ENCODE peak calls at places on chromosomes 6 and 20, in six cellular contexts. S is neuronal stem cell, L is mesenchymal stem cell, F is IMR-90, G is H1, Q is H9. P is an unnamed sample.

GRCh38 chr20:35252037-35252461 is 25.6 kb downstream of the MMP24 start:
- DNase-seq in S (no peak), L (peak), F (no peak), G (no peak), Q (no peak), P (no peak)

GRCh38 chr6:3414704-3415453 is 42.0 kb downstream of the SLC22A23 start:
- DNase-seq in S (no peak), L (peak), F (peak), G (no peak), Q (peak), P (peak)

GRCh38 chr20:45037050-45037449 is 63.9 kb downstream of the KCNS1 start:
- DNase-seq in S (no peak), L (peak), F (peak), G (no peak), Q (no peak), P (no peak)

GRCh38 chr6:131552572-131552971 is 20.5 kb upstream of the ARG1 start:
- DNase-seq in S (no peak), L (no peak), F (no peak), G (no peak), Q (no peak), P (no peak)

GRCh38 chr20:2984956-2985661 is 58.3 kb upstream of the GNRH2 start:
- DNase-seq in S (no peak), L (peak), F (peak), G (peak), Q (no peak), P (peak)

GRCh38 chr6:169935348-169935718 is 183.9 kb downstream of the ERMARD start:
- DNase-seq in S (no peak), L (no peak), F (no peak), G (no peak), Q (no peak), P (no peak)

GRCh38 chr20:46220808-46221207 is 87.5 kb downstream of the CDH22 start:
- DNase-seq in S (peak), L (no peak), F (no peak), G (no peak), Q (peak), P (no peak)

GRCh38 chr6:129671442-129672344 is 38.3 kb downstream of the ARHGAP18 start:
- DNase-seq in S (no peak), L (no peak), F (no peak), G (no peak), Q (no peak), P (no peak)

GRCh38 chr20:22371843-22372242 is 212.5 kb downstream of the FOXA2 start:
- DNase-seq in S (no peak), L (no peak), F (no peak), G (no peak), Q (no peak), P (no peak)

GRCh38 chr20:363319-364078 is 16.6 kb downstream of the NRSN2 start:
- DNase-seq in S (no peak), L (peak), F (peak), G (no peak), Q (no peak), P (no peak)

GRCh38 chr6:81075974-81076373 is 676.5 kb downstream of the TENT5A start:
- DNase-seq in S (peak), L (peak), F (peak), G (no peak), Q (peak), P (peak)
- H4K8ac ChIP-seq in S (no peak), L (no peak), F (no peak), G (no peak), Q (no peak), P (no peak)

GRCh38 chr6:54366647-54367327 is 58.5 kb downstream of the TINAG start:
- DNase-seq in S (no peak), L (no peak), F (peak), G (no peak), Q (no peak), P (peak)
- H2AFZ ChIP-seq in S (no peak), L (no peak), F (no peak), G (no peak), Q (no peak), P (no peak)

GRCh38 chr6:69622230-69622629 is 174.6 kb downstream of the LMBRD1 start:
- DNase-seq in S (no peak), L (no peak), F (no peak), G (no peak), Q (no peak), P (no peak)
- H4K8ac ChIP-seq in S (no peak), L (no peak), F (no peak), G (no peak), Q (no peak), P (no peak)

DNA sequence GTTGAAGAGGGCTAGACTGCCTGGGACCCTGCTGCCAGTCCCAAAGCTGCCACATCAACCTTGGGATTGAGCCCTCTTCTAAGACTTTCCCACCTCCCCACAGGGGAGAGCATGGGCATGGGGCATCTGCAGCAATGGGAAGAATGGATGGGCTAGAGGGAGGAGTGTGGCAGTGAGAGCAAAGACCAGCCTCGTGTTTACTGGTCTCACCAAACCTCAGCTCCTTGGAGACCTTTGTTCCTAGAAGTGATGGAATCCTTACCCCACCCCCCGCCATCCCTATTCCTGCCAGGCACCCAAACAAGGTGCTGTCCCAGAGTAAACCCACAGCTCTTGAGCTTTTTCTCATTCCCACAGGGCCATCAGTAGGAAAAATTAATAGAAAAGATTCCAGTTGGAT is 20.0 kb upstream of the ARMC12 start:
- DNase-seq in S (no peak), L (no peak), F (no peak), G (no peak), Q (no peak), P (no peak)
- H2AFZ ChIP-seq in S (no peak), L (no peak), F (no peak), G (no peak), Q (no peak), P (no peak)